ENCODE peak calls at places on chromosome 4, in seven cellular contexts. R is HCT116, P is tibial nerve, B is heart left ventricle, H is vagina, S is upper lobe of left lung, F is ovary. I is an unnamed sample.

GRCh38 chr4:168076989-168077725 is 15.2 kb upstream of the ANXA10 start:
- DNase-seq in R (peak; percentile 88), F (peak; percentile 21), H (no peak), S (peak; percentile 31), P (peak; percentile 18), B (peak; percentile 20), I (peak; percentile 62)

GRCh38 chr4:47104986-47105385 is 73.6 kb downstream of the GABRB1 start:
- DNase-seq in H (no peak), F (no peak), P (no peak), R (no peak), B (no peak), S (no peak), I (no peak)

GRCh38 chr4:105527081-105527480 is 25.3 kb upstream of the ARHGEF38 start:
- DNase-seq in B (no peak), F (no peak), P (no peak), H (no peak), S (no peak), R (no peak), I (no peak)

GRCh38 chr4:10611673-10612072 is 72.9 kb downstream of the CLNK start:
- DNase-seq in B (peak; percentile 19), R (peak; percentile 65), S (no peak), F (no peak), P (no peak), H (no peak), I (no peak)

GRCh38 chr4:81723044-81723884 is 251.6 kb upstream of the RASGEF1B start:
- DNase-seq in B (no peak), F (no peak), R (no peak), S (no peak), P (no peak), H (no peak), I (no peak)

GRCh38 chr4:10185518-10186227 is 69.1 kb upstream of the WDR1 start:
- DNase-seq in R (no peak), H (no peak), P (no peak), S (no peak), F (no peak), B (no peak), I (no peak)

GRCh38 chr4:81688085-81688484 is 216.4 kb upstream of the RASGEF1B start:
- DNase-seq in P (no peak), B (no peak), S (no peak), R (no peak), H (no peak), F (no peak), I (no peak)

GRCh38 chr4:2954358-2955185 is 8.6 kb downstream of the NOP14 start:
- DNase-seq in P (no peak), F (no peak), S (peak; percentile 54), B (no peak), H (peak; percentile 76), R (peak; percentile 13), I (peak; percentile 47)

GRCh38 chr4:86594559-86595425 is 677 bp downstream of the PTPN13 start:
- DNase-seq in F (peak; percentile 49), B (peak; percentile 32), H (peak; percentile 90), R (peak; percentile 13), S (peak; percentile 25), P (no peak), I (no peak)

GRCh38 chr4:105978684-105979296 is 83.5 kb downstream of the NPNT start:
- DNase-seq in S (no peak), F (no peak), H (no peak), R (no peak), B (peak; percentile 29), P (no peak), I (no peak)

GRCh38 chr4:133152801-133153526 is 3.9 kb downstream of the PCDH10 start:
- DNase-seq in R (no peak), F (no peak), P (no peak), B (no peak), S (no peak), H (no peak), I (no peak)

GRCh38 chr4:89704651-89705395 is 132.1 kb downstream of the SNCA start:
- DNase-seq in H (no peak), B (no peak), F (no peak), P (no peak), R (no peak), S (no peak), I (no peak)

GRCh38 chr4:173367946-173368345 is 2.8 kb upstream of the SAP30 start:
- DNase-seq in P (no peak), B (no peak), S (no peak), F (no peak), R (no peak), H (no peak), I (no peak)

GRCh38 chr4:26860922-26861433 is 337 bp downstream of the STIM2 start:
- DNase-seq in H (no peak), F (peak; percentile 67), B (no peak), S (peak; percentile 50), P (no peak), R (no peak), I (peak; percentile 54)

GRCh38 chr4:158459085-158459820 is 62.4 kb upstream of the RXFP1 start:
- DNase-seq in S (no peak), H (no peak), B (no peak), F (no peak), P (no peak), R (no peak), I (no peak)

GRCh38 chr4:159071178-159071968 is 31.5 kb upstream of the RAPGEF2 start:
- DNase-seq in R (peak; percentile 13), B (no peak), P (no peak), S (no peak), F (no peak), H (no peak), I (no peak)

GRCh38 chr4:165335163-165335703 is 7.8 kb downstream of the MSMO1 start:
- DNase-seq in B (no peak), R (no peak), S (no peak), H (no peak), F (no peak), P (no peak), I (no peak)

GRCh38 chr4:172786039-172786792 is 382.4 kb upstream of the GALNT7 start:
- DNase-seq in P (no peak), B (no peak), R (no peak), S (peak; percentile 34), H (no peak), F (no peak), I (no peak)

GRCh38 chr4:54092800-54093608 is 7.0 kb upstream of the GSX2 start:
- DNase-seq in P (no peak), R (no peak), B (no peak), S (no peak), H (no peak), F (no peak), I (no peak)

GRCh38 chr4:54093609-54094240 is 6.2 kb upstream of the GSX2 start:
- DNase-seq in F (no peak), R (no peak), S (no peak), B (no peak), H (no peak), P (no peak), I (no peak)

GRCh38 chr4:54091637-54092404 is 8.1 kb upstream of the GSX2 start:
- DNase-seq in H (no peak), B (peak; percentile 82), F (peak; percentile 77), S (peak; percentile 69), R (no peak), P (peak; percentile 50), I (peak; percentile 93)

GRCh38 chr4:54090804-54091623 is 8.9 kb upstream of the GSX2 start:
- DNase-seq in F (no peak), H (no peak), S (no peak), P (no peak), B (peak; percentile 29), R (no peak), I (no peak)

DNA sequence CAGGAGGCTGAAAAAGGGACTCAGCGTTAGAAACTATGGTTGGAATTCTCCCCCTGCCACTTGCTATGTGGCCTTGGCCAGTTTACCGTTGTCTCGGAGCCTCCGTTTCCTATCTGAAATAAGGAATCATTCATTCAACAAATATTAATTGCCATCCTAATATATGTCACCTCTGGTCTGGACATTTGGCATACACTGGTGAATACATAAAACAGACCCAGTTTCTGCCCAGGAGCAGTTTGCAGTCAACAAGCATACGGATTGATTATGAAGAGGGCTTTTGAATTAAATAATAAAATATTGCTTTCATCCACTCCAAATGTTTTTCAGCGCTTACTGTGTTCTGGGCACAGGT is 7.6 kb upstream of the GSX2 start:
- DNase-seq in F (no peak), B (no peak), P (no peak), H (no peak), R (no peak), S (no peak), I (no peak)
- H3K27me3 ChIP-seq in F (no peaks in the 10 kb centered on the region), B (peaks cover 35% of the 10 kb centered on the region), P (peaks cover 59% of the 10 kb centered on the region), H (peaks cover 17% of the 10 kb centered on the region), R (peaks cover 16% of the 10 kb centered on the region), S (peaks cover 41% of the 10 kb centered on the region), I (peaks cover 25% of the 10 kb centered on the region)

GRCh38 chr4:116529129-116529528 is 556.2 kb downstream of the TRAM1L1 start:
- DNase-seq in H (no peak), P (no peak), F (no peak), R (no peak), S (no peak), B (no peak), I (no peak)

GRCh38 chr4:116531026-116531425 is 554.4 kb downstream of the TRAM1L1 start:
- DNase-seq in P (no peak), S (no peak), H (no peak), B (no peak), R (no peak), F (no peak), I (no peak)

GRCh38 chr4:116537828-116538227 is 547.5 kb downstream of the TRAM1L1 start:
- DNase-seq in F (no peak), B (no peak), S (no peak), P (no peak), H (no peak), R (no peak), I (no peak)

DNA sequence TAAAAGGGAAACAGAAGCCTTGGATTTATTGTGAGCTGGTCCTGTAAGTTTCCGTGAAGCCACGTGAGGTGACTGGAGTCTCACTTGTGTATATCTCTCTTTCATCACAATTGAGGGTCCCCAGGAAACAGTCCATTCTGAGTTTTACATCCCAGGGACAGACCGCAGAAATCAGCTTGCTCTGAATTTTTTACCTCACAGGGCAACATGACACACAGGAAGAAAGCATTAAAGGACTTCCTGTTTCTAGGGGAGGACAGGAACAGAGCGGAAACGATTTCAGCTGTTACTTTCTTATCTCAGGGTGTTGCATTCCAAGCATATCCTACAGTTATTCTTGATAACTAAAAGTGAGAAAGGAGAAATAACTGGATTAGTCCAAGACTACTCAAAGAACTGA is 553.5 kb downstream of the TRAM1L1 start:
- DNase-seq in S (no peak), B (no peak), R (no peak), P (no peak), H (no peak), F (no peak), I (no peak)
- TF ChIP-seq POLR2A in S (no peak), B (no peak), R (no peak), P (no peak), H (no peak), F (no peak), I (no peak)

DNA sequence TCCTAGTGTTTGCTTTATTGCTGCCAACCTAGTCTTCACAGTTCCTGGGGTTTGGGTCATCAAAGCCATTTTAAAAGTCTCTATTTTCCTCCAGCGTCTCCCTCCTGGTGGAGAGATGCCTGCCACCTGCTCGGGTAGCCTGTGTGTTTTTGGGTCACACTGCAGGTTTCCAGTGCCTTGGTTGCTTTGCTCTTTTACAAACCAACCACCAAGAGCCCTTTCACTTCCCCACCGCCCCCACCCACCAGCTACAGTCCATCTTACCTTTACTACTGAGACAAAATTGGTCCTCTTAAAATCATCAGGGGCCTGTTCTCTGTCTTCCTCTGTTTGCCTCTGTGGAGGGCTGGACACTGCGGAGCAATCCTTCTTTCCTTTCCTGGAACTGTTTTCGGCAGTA is 280.5 kb upstream of the GATB start:
- DNase-seq in H (no peak), B (no peak), S (no peak), P (no peak), R (no peak), F (no peak), I (no peak)
- H3K27me3 ChIP-seq in H (no peaks in the 10 kb centered on the region), B (no peaks in the 10 kb centered on the region), S (no peaks in the 10 kb centered on the region), P (peaks cover 9% of the 10 kb centered on the region), R (no peaks in the 10 kb centered on the region), F (no peaks in the 10 kb centered on the region), I (no peaks in the 10 kb centered on the region)

GRCh38 chr4:20629180-20630115 is 70.8 kb upstream of the PACRGL start:
- DNase-seq in H (no peak), S (no peak), F (no peak), B (no peak), P (no peak), R (no peak), I (no peak)
- TF ChIP-seq POLR2A in H (no peak), S (no peak), F (no peak), B (no peak), P (no peak), R (no peak), I (no peak)